ENCODE peak calls at places on chromosomes 4 and X, in seven cellular contexts. Q is IMR-90, R is omental fat pad, I is psoas muscle, U is hepatocyte, X is colonic mucosa, K is foreskin fibroblast. Y is an unnamed sample.
A peak's percentile ranks its signal among the peaks of the same experiment; 100 is the strongest.

GRCh38 chrX:40845331-40845911 is 110.1 kb upstream of the MED14 start:
- DNase-seq in Q (peak; percentile 95), R (no peak), I (no peak), U (peak; percentile 67), X (no peak), K (peak; percentile 83), Y (no peak)

GRCh38 chrX:17192111-17192510 is 182.9 kb upstream of the NHS start:
- DNase-seq in Q (no peak), R (no peak), I (no peak), U (no peak), X (no peak), K (no peak), Y (no peak)

GRCh38 chrX:5086388-5086787 is 1142.3 kb downstream of the NLGN4X start:
- DNase-seq in Q (no peak), R (no peak), I (no peak), U (no peak), X (no peak), K (no peak), Y (no peak)

GRCh38 chr4:68885545-68885944 is 66.1 kb downstream of the UGT2A3 start:
- DNase-seq in Q (no peak), R (no peak), I (no peak), U (no peak), X (no peak), K (no peak), Y (no peak)

GRCh38 chrX:2627272-2627867 is 63.7 kb upstream of the CD99 start:
- DNase-seq in Q (peak; percentile 27), R (no peak), I (no peak), U (peak; percentile 52), X (peak; percentile 7), K (no peak), Y (no peak)

GRCh38 chr4:1479454-1479853 is 73.2 kb upstream of the NKX1-1 start:
- DNase-seq in Q (no peak), R (no peak), I (no peak), U (no peak), X (no peak), K (no peak), Y (no peak)

GRCh38 chrX:30781711-30782444 is 107.2 kb downstream of the TAB3 start:
- DNase-seq in Q (no peak), R (no peak), I (no peak), U (no peak), X (no peak), K (no peak), Y (no peak)

GRCh38 chrX:107818900-107819521 is 6.7 kb upstream of the MID2 start:
- DNase-seq in Q (no peak), R (no peak), I (no peak), U (no peak), X (no peak), K (no peak), Y (no peak)

GRCh38 chr4:128600996-128601857 is 208.3 kb upstream of the JADE1 start:
- DNase-seq in Q (peak; percentile 97), R (peak; percentile 22), I (peak; percentile 56), U (peak; percentile 90), X (peak; percentile 58), K (peak; percentile 95), Y (no peak)

GRCh38 chr4:54542119-54542438 is 115.7 kb upstream of the KIT start:
- DNase-seq in Q (no peak), R (no peak), I (no peak), U (no peak), X (no peak), K (no peak), Y (no peak)

GRCh38 chrX:115047715-115048114 is 30.3 kb upstream of the IL13RA2 start:
- DNase-seq in Q (no peak), R (no peak), I (no peak), U (no peak), X (no peak), K (no peak), Y (no peak)

GRCh38 chr4:94732358-94732698 is 25.4 kb upstream of the BMPR1B start:
- DNase-seq in Q (no peak), R (no peak), I (no peak), U (no peak), X (no peak), K (no peak), Y (no peak)

GRCh38 chrX:136204571-136204970 is 46.6 kb downstream of the MAP7D3 start:
- DNase-seq in Q (peak; percentile 57), R (no peak), I (peak; percentile 36), U (no peak), X (peak; percentile 57), K (no peak), Y (no peak)

GRCh38 chr4:102334624-102335023 is 10.7 kb downstream of the SLC39A8 start:
- DNase-seq in Q (no peak), R (no peak), I (no peak), U (no peak), X (no peak), K (no peak), Y (no peak)

GRCh38 chrX:129115104-129115503 is 408.2 kb downstream of the SMARCA1 start:
- DNase-seq in Q (peak; percentile 8), R (no peak), I (no peak), U (peak; percentile 58), X (peak; percentile 48), K (no peak), Y (no peak)

GRCh38 chr4:153649572-153649991 is 34.5 kb upstream of the TLR2 start:
- DNase-seq in Q (peak; percentile 42), R (no peak), I (no peak), U (peak; percentile 38), X (no peak), K (no peak), Y (no peak)

GRCh38 chr4:90163872-90164271 is 36.7 kb downstream of the CCSER1 start:
- DNase-seq in Q (no peak), R (no peak), I (no peak), U (no peak), X (no peak), K (no peak), Y (no peak)

GRCh38 chrX:111411591-111412371 is at the start of gene DCX:
- DNase-seq in Q (no peak), R (no peak), I (no peak), U (no peak), X (no peak), K (no peak), Y (no peak)

GRCh38 chrX:97616883-97617510 is 733.3 kb downstream of the RPA4 start:
- DNase-seq in Q (peak; percentile 74), R (no peak), I (no peak), U (peak; percentile 44), X (no peak), K (peak; percentile 54), Y (no peak)

GRCh38 chr4:154854362-154854761 is 73.3 kb downstream of the RBM46 start:
- DNase-seq in Q (peak; percentile 4), R (no peak), I (no peak), U (peak; percentile 32), X (no peak), K (no peak), Y (no peak)
- TF ChIP-seq CTCF in Q (peak; percentile 15), R (no peak), I (no peak), U (peak; percentile 45), X (no peak), K (no peak), Y (peak; percentile 55)

GRCh38 chr4:108152980-108153379 is 15.8 kb downstream of the LEF1 start:
- DNase-seq in Q (no peak), R (no peak), I (no peak), U (no peak), X (no peak), K (no peak), Y (no peak)

GRCh38 chr4:108159845-108160244 is 8.9 kb downstream of the LEF1 start:
- DNase-seq in Q (no peak), R (no peak), I (no peak), U (no peak), X (no peak), K (no peak), Y (no peak)

GRCh38 chr4:108157655-108158054 is 11.1 kb downstream of the LEF1 start:
- DNase-seq in Q (no peak), R (no peak), I (no peak), U (no peak), X (no peak), K (no peak), Y (no peak)

GRCh38 chr4:108156391-108156790 is 12.3 kb downstream of the LEF1 start:
- DNase-seq in Q (no peak), R (no peak), I (no peak), U (no peak), X (no peak), K (no peak), Y (no peak)

DNA sequence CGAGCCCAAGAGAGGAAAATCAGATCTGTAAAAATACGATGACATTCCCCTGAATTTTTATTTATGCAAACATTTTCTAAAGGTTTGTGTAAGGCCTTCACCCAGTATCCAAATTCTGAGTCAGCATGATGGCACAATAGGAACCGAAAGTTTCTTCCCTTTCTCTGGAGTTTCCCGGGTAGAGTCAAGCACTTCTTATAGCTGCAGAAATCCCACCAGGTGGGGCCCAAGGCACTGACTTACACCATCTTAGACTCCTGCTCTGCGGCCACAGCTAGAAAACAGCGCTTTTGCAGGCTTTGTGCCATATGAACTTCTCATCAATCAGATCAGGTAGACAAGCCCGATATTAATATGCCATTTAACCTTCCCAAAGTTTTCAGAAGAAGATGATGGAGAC is 13.4 kb downstream of the LEF1 start:
- DNase-seq in Q (peak; percentile 8), R (no peak), I (no peak), U (peak; percentile 50), X (no peak), K (no peak), Y (no peak)
- TF ChIP-seq CTCF in Q (no peak), R (no peak), I (no peak), U (peak; percentile 30), X (no peak), K (no peak), Y (peak; percentile 50)

DNA sequence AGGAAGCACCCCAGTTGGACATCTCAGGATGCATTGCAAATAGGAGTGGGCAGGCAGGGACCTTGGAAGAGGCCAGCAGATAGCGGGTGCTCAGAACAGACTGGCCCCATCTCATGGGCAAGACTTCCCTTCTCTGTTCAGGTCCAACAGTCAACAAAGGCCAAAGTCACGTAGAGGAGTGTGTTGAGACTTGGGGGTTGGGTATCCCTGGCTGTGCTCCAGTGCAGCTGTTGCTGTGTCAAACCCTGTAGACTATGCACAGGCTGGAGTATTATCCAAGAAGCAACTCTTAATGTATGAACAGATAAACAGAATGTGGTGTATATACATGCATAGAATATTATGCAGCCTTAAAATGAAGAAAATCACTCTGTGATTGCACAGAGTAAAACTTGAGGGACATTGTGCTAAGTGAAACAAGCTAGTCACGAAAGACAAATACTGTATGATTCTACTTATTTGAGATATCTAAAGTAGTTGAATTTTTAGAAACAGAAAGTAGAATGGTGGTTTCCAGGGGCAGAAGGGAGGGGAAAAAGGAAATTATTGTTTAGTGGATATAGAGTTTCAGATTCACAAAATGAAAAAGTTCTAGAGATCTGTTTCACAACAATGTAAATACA is 192.1 kb upstream of the LCORL start:
- DNase-seq in Q (no peak), R (no peak), I (no peak), U (no peak), X (no peak), K (no peak), Y (no peak)
- TF ChIP-seq CTCF in Q (no peak), R (no peak), I (no peak), U (no peak), X (no peak), K (no peak), Y (no peak)

GRCh38 chr4:15515106-15515505 is 45.4 kb downstream of the CC2D2A start:
- DNase-seq in Q (peak; percentile 27), R (no peak), I (no peak), U (no peak), X (no peak), K (no peak), Y (no peak)

GRCh38 chr4:15516494-15516893 is 46.8 kb downstream of the CC2D2A start:
- DNase-seq in Q (no peak), R (no peak), I (no peak), U (no peak), X (no peak), K (no peak), Y (no peak)

GRCh38 chr4:15507679-15508078 is 38.0 kb downstream of the CC2D2A start:
- DNase-seq in Q (no peak), R (no peak), I (no peak), U (no peak), X (no peak), K (no peak), Y (no peak)

GRCh38 chr4:15513545-15513944 is 43.9 kb downstream of the CC2D2A start:
- DNase-seq in Q (peak; percentile 5), R (no peak), I (no peak), U (no peak), X (no peak), K (no peak), Y (no peak)
- TF ChIP-seq CTCF in Q (no peak), R (no peak), I (no peak), U (peak; percentile 6), X (no peak), K (peak; percentile 18), Y (peak; percentile 51)